ENCODE peak calls at places on chromosomes 1 and 21, in five cellular contexts. One of them, this sample, is unnamed.
A peak's percentile ranks its signal among the peaks of the same experiment; 100 is the strongest.

GRCh38 chr1:236204043-236204442 is 61.7 kb downstream of the GPR137B start:
- DNase-seq in GF-D8: no peak
- DNase-seq in activated CD4-positive, alpha-beta memory T cell treated with anti-CD3 and anti-CD28 coated beads for 36 hours: no peak
- DNase-seq in ureter: no peak
- DNase-seq in ecto neural progenitor cell: no peak
- DNase-seq in this sample: no peak

GRCh38 chr1:19315378-19316206 is 3.5 kb downstream of the SLC66A1 start:
- DNase-seq in ureter: no peak
- DNase-seq in GF-D8: peak; percentile 80
- DNase-seq in activated CD4-positive, alpha-beta memory T cell treated with anti-CD3 and anti-CD28 coated beads for 36 hours: no peak
- DNase-seq in ecto neural progenitor cell: no peak
- DNase-seq in this sample: no peak

GRCh38 chr1:14915356-14916054 is 238.0 kb upstream of the TMEM51 start:
- DNase-seq in ecto neural progenitor cell: peak; percentile 76
- DNase-seq in ureter: no peak
- DNase-seq in activated CD4-positive, alpha-beta memory T cell treated with anti-CD3 and anti-CD28 coated beads for 36 hours: peak; percentile 53
- DNase-seq in GF-D8: no peak
- DNase-seq in this sample: peak; percentile 73

GRCh38 chr1:152957561-152957960 is 10.6 kb downstream of the SPRR5 start:
- DNase-seq in ecto neural progenitor cell: no peak
- DNase-seq in GF-D8: no peak
- DNase-seq in ureter: no peak
- DNase-seq in activated CD4-positive, alpha-beta memory T cell treated with anti-CD3 and anti-CD28 coated beads for 36 hours: no peak
- DNase-seq in this sample: no peak

GRCh38 chr21:26449161-26449560 is 123.9 kb downstream of the CYYR1 start:
- DNase-seq in GF-D8: no peak
- DNase-seq in ecto neural progenitor cell: no peak
- DNase-seq in ureter: no peak
- DNase-seq in activated CD4-positive, alpha-beta memory T cell treated with anti-CD3 and anti-CD28 coated beads for 36 hours: no peak
- DNase-seq in this sample: no peak

GRCh38 chr1:35675773-35676172 is 34.4 kb upstream of the PSMB2 start:
- DNase-seq in ecto neural progenitor cell: no peak
- DNase-seq in ureter: no peak
- DNase-seq in activated CD4-positive, alpha-beta memory T cell treated with anti-CD3 and anti-CD28 coated beads for 36 hours: no peak
- DNase-seq in GF-D8: no peak
- DNase-seq in this sample: no peak

GRCh38 chr1:171142451-171143121 is 42.5 kb upstream of the FMO2 start:
- DNase-seq in ureter: peak; percentile 45
- DNase-seq in GF-D8: no peak
- DNase-seq in ecto neural progenitor cell: no peak
- DNase-seq in activated CD4-positive, alpha-beta memory T cell treated with anti-CD3 and anti-CD28 coated beads for 36 hours: no peak
- DNase-seq in this sample: no peak

GRCh38 chr1:51953079-51953478 is 37.4 kb downstream of the RAB3B start:
- DNase-seq in ecto neural progenitor cell: no peak
- DNase-seq in ureter: no peak
- DNase-seq in GF-D8: no peak
- DNase-seq in activated CD4-positive, alpha-beta memory T cell treated with anti-CD3 and anti-CD28 coated beads for 36 hours: no peak
- DNase-seq in this sample: no peak

GRCh38 chr1:93448983-93449805 is 1.3 kb downstream of the FNBP1L start:
- DNase-seq in activated CD4-positive, alpha-beta memory T cell treated with anti-CD3 and anti-CD28 coated beads for 36 hours: no peak
- DNase-seq in GF-D8: no peak
- DNase-seq in ecto neural progenitor cell: peak; percentile 64
- DNase-seq in ureter: no peak
- DNase-seq in this sample: peak; percentile 26

GRCh38 chr1:90201467-90202358 is 206.8 kb downstream of the ZNF326 start:
- DNase-seq in ecto neural progenitor cell: no peak
- DNase-seq in activated CD4-positive, alpha-beta memory T cell treated with anti-CD3 and anti-CD28 coated beads for 36 hours: no peak
- DNase-seq in ureter: no peak
- DNase-seq in GF-D8: no peak
- DNase-seq in this sample: no peak

GRCh38 chr1:110672001-110672752 is 2.6 kb downstream of the KCNA3 start:
- DNase-seq in activated CD4-positive, alpha-beta memory T cell treated with anti-CD3 and anti-CD28 coated beads for 36 hours: peak; percentile 86
- DNase-seq in ureter: no peak
- DNase-seq in GF-D8: no peak
- DNase-seq in ecto neural progenitor cell: peak; percentile 74
- DNase-seq in this sample: peak; percentile 32

GRCh38 chr1:40772146-40772770 is 11.3 kb upstream of the KCNQ4 start:
- DNase-seq in ureter: no peak
- DNase-seq in activated CD4-positive, alpha-beta memory T cell treated with anti-CD3 and anti-CD28 coated beads for 36 hours: no peak
- DNase-seq in GF-D8: no peak
- DNase-seq in ecto neural progenitor cell: no peak
- DNase-seq in this sample: no peak

GRCh38 chr1:41804176-41804575 is 114.5 kb downstream of the HIVEP3 start:
- DNase-seq in ecto neural progenitor cell: no peak
- DNase-seq in activated CD4-positive, alpha-beta memory T cell treated with anti-CD3 and anti-CD28 coated beads for 36 hours: peak; percentile 60
- DNase-seq in GF-D8: no peak
- DNase-seq in ureter: no peak
- DNase-seq in this sample: no peak

GRCh38 chr1:8021676-8022266 is 4.3 kb downstream of the ERRFI1 start:
- DNase-seq in GF-D8: no peak
- DNase-seq in ureter: no peak
- DNase-seq in ecto neural progenitor cell: no peak
- DNase-seq in activated CD4-positive, alpha-beta memory T cell treated with anti-CD3 and anti-CD28 coated beads for 36 hours: no peak
- DNase-seq in this sample: no peak

GRCh38 chr1:59412705-59413326 is 115.9 kb downstream of the FGGY start:
- DNase-seq in activated CD4-positive, alpha-beta memory T cell treated with anti-CD3 and anti-CD28 coated beads for 36 hours: no peak
- DNase-seq in GF-D8: peak; percentile 32
- DNase-seq in ecto neural progenitor cell: no peak
- DNase-seq in ureter: no peak
- DNase-seq in this sample: no peak

GRCh38 chr1:77416692-77417450 is 135.1 kb downstream of the AK5 start:
- DNase-seq in ureter: no peak
- DNase-seq in activated CD4-positive, alpha-beta memory T cell treated with anti-CD3 and anti-CD28 coated beads for 36 hours: no peak
- DNase-seq in GF-D8: no peak
- DNase-seq in ecto neural progenitor cell: no peak
- DNase-seq in this sample: peak; percentile 42

GRCh38 chr1:179228783-179229213 is 679 bp downstream of the ABL2 start:
- DNase-seq in ureter: peak; percentile 44
- DNase-seq in ecto neural progenitor cell: peak; percentile 80
- DNase-seq in activated CD4-positive, alpha-beta memory T cell treated with anti-CD3 and anti-CD28 coated beads for 36 hours: peak; percentile 55
- DNase-seq in GF-D8: no peak
- DNase-seq in this sample: peak; percentile 71